ENCODE peak calls at places on chromosomes 4 and X, in four cellular contexts. One of them, this sample, is unnamed.

GRCh38 chr4:56630876-56631666 is 50.0 kb downstream of the HOPX start:
- DNase-seq in HFFc6: no peak
- DNase-seq in choroid plexus epithelial cell: peak
- DNase-seq in astrocyte: peak
- DNase-seq in this sample: peak

GRCh38 chrX:85516131-85516530 is 136.7 kb upstream of the POF1B start:
- DNase-seq in HFFc6: no peak
- DNase-seq in choroid plexus epithelial cell: no peak
- DNase-seq in astrocyte: no peak
- DNase-seq in this sample: no peak

GRCh38 chr4:117773067-117773946 is 261.0 kb upstream of the NDST3 start:
- DNase-seq in HFFc6: no peak
- DNase-seq in astrocyte: peak
- DNase-seq in choroid plexus epithelial cell: no peak
- DNase-seq in this sample: no peak

GRCh38 chr4:126448093-126448820 is 1133.5 kb downstream of the FAT4 start:
- DNase-seq in HFFc6: no peak
- DNase-seq in choroid plexus epithelial cell: peak
- DNase-seq in astrocyte: no peak
- DNase-seq in this sample: no peak

GRCh38 chr4:26346203-26346620 is 25.4 kb downstream of the RBPJ start:
- DNase-seq in astrocyte: no peak
- DNase-seq in choroid plexus epithelial cell: peak
- DNase-seq in HFFc6: no peak
- DNase-seq in this sample: no peak

GRCh38 chr4:105306158-105306781 is 159.6 kb downstream of the TET2 start:
- DNase-seq in astrocyte: peak
- DNase-seq in HFFc6: no peak
- DNase-seq in choroid plexus epithelial cell: peak
- DNase-seq in this sample: no peak

GRCh38 chrX:68018248-68019203 is 414.8 kb downstream of the OPHN1 start:
- DNase-seq in choroid plexus epithelial cell: peak
- DNase-seq in HFFc6: peak
- DNase-seq in astrocyte: no peak
- DNase-seq in this sample: no peak

GRCh38 chrX:6226053-6226645 is 2.5 kb downstream of the NLGN4X start:
- DNase-seq in astrocyte: no peak
- DNase-seq in HFFc6: no peak
- DNase-seq in choroid plexus epithelial cell: no peak
- DNase-seq in this sample: no peak

GRCh38 chr4:81452452-81453011 is 19.2 kb downstream of the RASGEF1B start:
- DNase-seq in HFFc6: no peak
- DNase-seq in astrocyte: peak
- DNase-seq in choroid plexus epithelial cell: peak
- DNase-seq in this sample: no peak

GRCh38 chrX:48971325-48972213 is at the start of gene KCND1:
- DNase-seq in HFFc6: peak
- DNase-seq in choroid plexus epithelial cell: peak
- DNase-seq in astrocyte: peak
- DNase-seq in this sample: no peak

GRCh38 chr4:1395941-1396805 is 10.1 kb downstream of the NKX1-1 start:
- DNase-seq in astrocyte: no peak
- DNase-seq in HFFc6: no peak
- DNase-seq in choroid plexus epithelial cell: no peak
- DNase-seq in this sample: no peak

GRCh38 chrX:70062076-70062475 is at the start of gene OTUD6A:
- DNase-seq in HFFc6: no peak
- DNase-seq in astrocyte: no peak
- DNase-seq in choroid plexus epithelial cell: no peak
- DNase-seq in this sample: no peak

GRCh38 chrX:38919853-38920528 is 118.7 kb downstream of the MID1IP1 start:
- DNase-seq in choroid plexus epithelial cell: no peak
- DNase-seq in astrocyte: no peak
- DNase-seq in HFFc6: no peak
- DNase-seq in this sample: no peak

GRCh38 chrX:105260291-105261043 is 40.0 kb upstream of the TEX13A start:
- DNase-seq in choroid plexus epithelial cell: no peak
- DNase-seq in astrocyte: no peak
- DNase-seq in HFFc6: no peak
- DNase-seq in this sample: no peak

GRCh38 chrX:55907968-55908607 is 190.5 kb downstream of the RRAGB start:
- DNase-seq in HFFc6: peak
- DNase-seq in astrocyte: no peak
- DNase-seq in choroid plexus epithelial cell: peak
- DNase-seq in this sample: no peak

GRCh38 chrX:9122504-9123245 is 88.7 kb upstream of the FAM9B start:
- DNase-seq in astrocyte: no peak
- DNase-seq in choroid plexus epithelial cell: peak
- DNase-seq in HFFc6: peak
- DNase-seq in this sample: no peak

GRCh38 chr4:140688711-140689598 is 67.2 kb downstream of the TBC1D9 start:
- DNase-seq in HFFc6: no peak
- DNase-seq in astrocyte: peak
- DNase-seq in choroid plexus epithelial cell: peak
- DNase-seq in this sample: no peak

GRCh38 chr4:3773552-3774001 is 7.4 kb downstream of the ADRA2C start:
- DNase-seq in choroid plexus epithelial cell: no peak
- DNase-seq in HFFc6: no peak
- DNase-seq in astrocyte: no peak
- DNase-seq in this sample: no peak

GRCh38 chr4:89420507-89420906 is 112.9 kb upstream of the GPRIN3 start:
- DNase-seq in HFFc6: peak
- DNase-seq in astrocyte: peak
- DNase-seq in choroid plexus epithelial cell: peak
- DNase-seq in this sample: no peak

GRCh38 chr4:80014531-80014930 is 58.5 kb downstream of the ANTXR2 start:
- DNase-seq in astrocyte: peak
- DNase-seq in HFFc6: no peak
- DNase-seq in choroid plexus epithelial cell: peak
- DNase-seq in this sample: no peak

GRCh38 chrX:16491461-16491860 is 158.5 kb upstream of the S100G start:
- DNase-seq in HFFc6: no peak
- DNase-seq in choroid plexus epithelial cell: peak
- DNase-seq in astrocyte: no peak
- DNase-seq in this sample: no peak

GRCh38 chr4:2265113-2266110 is 3.5 kb upstream of the MXD4 start:
- DNase-seq in HFFc6: no peak
- DNase-seq in choroid plexus epithelial cell: no peak
- DNase-seq in astrocyte: no peak
- DNase-seq in this sample: no peak

GRCh38 chr4:140092094-140092820 is 61.7 kb downstream of the MAML3 start:
- DNase-seq in astrocyte: no peak
- DNase-seq in choroid plexus epithelial cell: no peak
- DNase-seq in HFFc6: no peak
- DNase-seq in this sample: no peak

GRCh38 chr4:146508229-146508939 is 13.4 kb downstream of the SLC10A7 start:
- DNase-seq in HFFc6: no peak
- DNase-seq in choroid plexus epithelial cell: peak
- DNase-seq in astrocyte: no peak
- DNase-seq in this sample: no peak

GRCh38 chr4:146507607-146508006 is 14.1 kb downstream of the SLC10A7 start:
- DNase-seq in choroid plexus epithelial cell: peak
- DNase-seq in astrocyte: no peak
- DNase-seq in HFFc6: no peak
- DNase-seq in this sample: no peak

GRCh38 chr4:146513548-146513947 is 8.2 kb downstream of the SLC10A7 start:
- DNase-seq in astrocyte: no peak
- DNase-seq in choroid plexus epithelial cell: no peak
- DNase-seq in HFFc6: no peak
- DNase-seq in this sample: no peak

GRCh38 chr4:146511381-146511780 is 10.4 kb downstream of the SLC10A7 start:
- DNase-seq in astrocyte: no peak
- DNase-seq in HFFc6: no peak
- DNase-seq in choroid plexus epithelial cell: no peak
- DNase-seq in this sample: no peak

GRCh38 chr4:146510942-146511341 is 10.8 kb downstream of the SLC10A7 start:
- DNase-seq in astrocyte: no peak
- DNase-seq in choroid plexus epithelial cell: no peak
- DNase-seq in HFFc6: no peak
- DNase-seq in this sample: no peak
- TF ChIP-seq CTCF in astrocyte: no peak
- TF ChIP-seq CTCF in choroid plexus epithelial cell: peak
- TF ChIP-seq CTCF in HFFc6: peak
- TF ChIP-seq CTCF in this sample: no peak

DNA sequence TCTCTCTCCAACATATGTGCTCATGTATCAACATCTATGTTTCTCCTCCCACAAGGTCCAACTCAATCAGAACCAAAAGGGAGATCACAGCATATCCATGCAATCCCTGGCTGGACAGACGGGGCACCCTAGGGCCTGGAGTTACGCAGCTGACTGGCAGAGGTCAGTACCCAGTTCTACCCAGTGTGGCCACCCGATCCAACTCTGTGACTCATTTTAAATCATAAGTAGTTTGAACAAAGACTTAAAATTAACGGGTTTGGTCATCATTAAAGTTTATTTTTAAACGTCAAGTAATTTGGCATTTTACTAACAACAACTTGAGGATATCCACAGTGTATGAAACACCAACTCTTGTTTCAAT is 59.5 kb downstream of the APBB2 start:
- DNase-seq in HFFc6: peak
- DNase-seq in astrocyte: peak
- DNase-seq in choroid plexus epithelial cell: no peak
- DNase-seq in this sample: no peak
- TF ChIP-seq CTCF in HFFc6: peak
- TF ChIP-seq CTCF in astrocyte: no peak
- TF ChIP-seq CTCF in choroid plexus epithelial cell: no peak
- TF ChIP-seq CTCF in this sample: no peak

GRCh38 chr4:142567620-142568451 is 278.3 kb downstream of the INPP4B start:
- DNase-seq in choroid plexus epithelial cell: peak
- DNase-seq in HFFc6: peak
- DNase-seq in astrocyte: peak
- DNase-seq in this sample: peak

GRCh38 chr4:142566780-142567179 is 279.3 kb downstream of the INPP4B start:
- DNase-seq in astrocyte: no peak
- DNase-seq in HFFc6: no peak
- DNase-seq in choroid plexus epithelial cell: no peak
- DNase-seq in this sample: no peak

GRCh38 chr4:142565771-142566170 is 280.3 kb downstream of the INPP4B start:
- DNase-seq in choroid plexus epithelial cell: no peak
- DNase-seq in HFFc6: no peak
- DNase-seq in astrocyte: no peak
- DNase-seq in this sample: no peak

GRCh38 chr4:142566243-142566642 is 279.9 kb downstream of the INPP4B start:
- DNase-seq in HFFc6: no peak
- DNase-seq in astrocyte: no peak
- DNase-seq in choroid plexus epithelial cell: no peak
- DNase-seq in this sample: no peak

GRCh38 chr4:142567199-142567598 is 278.9 kb downstream of the INPP4B start:
- DNase-seq in astrocyte: no peak
- DNase-seq in HFFc6: no peak
- DNase-seq in choroid plexus epithelial cell: no peak
- DNase-seq in this sample: no peak
- TF ChIP-seq CTCF in astrocyte: no peak
- TF ChIP-seq CTCF in HFFc6: no peak
- TF ChIP-seq CTCF in choroid plexus epithelial cell: peak
- TF ChIP-seq CTCF in this sample: no peak

GRCh38 chr4:144584428-144584827 is 61.5 kb upstream of the HHIP start:
- DNase-seq in astrocyte: no peak
- DNase-seq in choroid plexus epithelial cell: peak
- DNase-seq in HFFc6: no peak
- DNase-seq in this sample: no peak
- TF ChIP-seq CTCF in astrocyte: no peak
- TF ChIP-seq CTCF in choroid plexus epithelial cell: peak
- TF ChIP-seq CTCF in HFFc6: no peak
- TF ChIP-seq CTCF in this sample: no peak

DNA sequence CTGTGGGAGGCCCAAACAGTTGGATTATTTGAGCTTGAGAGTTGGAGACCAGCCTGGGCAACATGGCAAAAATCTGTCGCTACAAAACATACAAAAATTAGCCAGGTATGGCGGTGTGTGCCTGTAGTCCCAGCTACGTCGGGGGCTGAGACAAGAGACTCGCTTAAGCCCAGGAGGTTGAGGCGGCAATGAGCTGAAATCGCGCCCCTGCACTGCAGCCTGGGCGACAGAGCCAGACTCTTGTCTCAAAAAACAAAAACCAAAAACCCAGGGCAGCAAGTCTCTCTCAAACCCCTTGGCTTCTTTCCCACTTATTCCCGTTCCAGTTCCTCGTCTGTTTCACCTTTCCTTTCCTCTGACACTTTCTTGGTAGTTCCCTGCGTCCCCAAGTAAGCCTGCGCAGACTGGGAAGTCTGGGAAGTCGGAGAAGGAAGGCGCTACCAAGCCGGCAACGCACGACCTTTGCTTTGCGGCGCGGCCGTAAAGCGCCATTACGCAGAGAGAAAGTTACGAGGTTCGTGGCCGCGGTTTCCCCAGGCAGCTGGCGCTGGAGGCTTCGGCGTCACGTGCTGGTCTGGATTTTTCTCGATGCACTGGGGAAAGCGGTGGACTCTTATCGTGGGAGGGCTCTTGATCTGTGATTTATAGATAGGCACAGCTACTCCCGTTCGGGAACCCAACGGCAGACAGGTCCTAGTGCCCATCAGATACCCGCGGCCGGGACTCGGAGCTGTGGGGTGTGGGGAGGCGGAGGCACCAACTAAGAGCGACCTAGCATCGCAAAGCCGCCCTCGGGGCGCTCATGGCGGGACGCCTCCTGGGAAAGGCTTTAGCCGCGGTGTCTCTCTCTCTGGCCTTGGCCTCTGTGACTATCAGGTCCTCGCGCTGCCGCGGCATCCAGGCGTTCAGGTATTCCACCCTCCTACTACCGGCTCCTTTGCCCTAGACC is at the start of gene NUDT9:
- DNase-seq in astrocyte: peak
- DNase-seq in HFFc6: peak
- DNase-seq in choroid plexus epithelial cell: peak
- DNase-seq in this sample: peak
- TF ChIP-seq CTCF in astrocyte: no peak
- TF ChIP-seq CTCF in HFFc6: no peak
- TF ChIP-seq CTCF in choroid plexus epithelial cell: no peak
- TF ChIP-seq CTCF in this sample: no peak

This sample was measured in AG09319.